ENCODE peak calls at places on chromosome 3, in nine cellular contexts. K is ovary; B is sigmoid colon; W is CD8-positive, alpha-beta memory T cell; U is heart left ventricle; Z is esophagus squamous epithelium; V is heart right ventricle; S is GM23338; J is fibroblast of lung. F is an unnamed sample. For H3K4me1, the result is how much of the 10 kb centered on the place peaks cover.

GRCh38 chr3:32951410-32951811 is at the start of gene CCR4:
- DNase-seq in K (no peak), B (no peak), W (peak), U (no peak), Z (no peak), V (no peak), S (no peak), J (no peak), F (no peak)

GRCh38 chr3:190543656-190544055 is 29.8 kb downstream of the IL1RAP start:
- DNase-seq in K (no peak), B (no peak), W (no peak), U (no peak), Z (no peak), V (no peak), S (no peak), J (no peak), F (peak)

GRCh38 chr3:11290743-11291680 is 18.8 kb downstream of the ATG7 start:
- DNase-seq in K (no peak), B (no peak), W (peak), U (no peak), Z (no peak), V (no peak), S (no peak), J (peak), F (no peak)

GRCh38 chr3:30970183-30970582 is 75.7 kb upstream of the GADL1 start:
- DNase-seq in K (no peak), B (no peak), W (no peak), U (no peak), Z (no peak), V (no peak), S (peak), J (no peak), F (no peak)

GRCh38 chr3:128438488-128439072 is 28.1 kb downstream of the DNAJB8 start:
- DNase-seq in K (no peak), B (no peak), W (no peak), U (no peak), Z (no peak), V (no peak), S (peak), J (no peak), F (no peak)

GRCh38 chr3:25493786-25494185 is 65.7 kb downstream of the RARB start:
- DNase-seq in K (no peak), B (no peak), W (no peak), U (no peak), Z (no peak), V (no peak), S (no peak), J (no peak), F (peak)

GRCh38 chr3:127744216-127744815 is 71.6 kb downstream of the ABTB1 start:
- DNase-seq in K (no peak), B (no peak), W (no peak), U (no peak), Z (no peak), V (no peak), S (no peak), J (no peak), F (no peak)

GRCh38 chr3:97937205-97937604 is 35.0 kb downstream of the RIOX2 start:
- DNase-seq in K (no peak), B (no peak), W (no peak), U (no peak), Z (no peak), V (no peak), S (no peak), J (no peak), F (no peak)

GRCh38 chr3:127065138-127065427 is 82.2 kb downstream of the PLXNA1 start:
- DNase-seq in K (no peak), B (no peak), W (no peak), U (no peak), Z (no peak), V (no peak), S (no peak), J (no peak), F (no peak)

GRCh38 chr3:45597166-45597565 is 2.6 kb downstream of the LIMD1 start:
- DNase-seq in K (no peak), B (no peak), W (no peak), U (no peak), Z (no peak), V (no peak), S (no peak), J (peak), F (no peak)

GRCh38 chr3:101171797-101172196 is 148.6 kb downstream of the IMPG2 start:
- DNase-seq in K (no peak), B (no peak), W (no peak), U (no peak), Z (no peak), V (no peak), S (no peak), J (no peak), F (no peak)

GRCh38 chr3:73530030-73530411 is 94.7 kb downstream of the PDZRN3 start:
- DNase-seq in K (no peak), B (no peak), W (no peak), U (no peak), Z (no peak), V (no peak), S (no peak), J (peak), F (no peak)

DNA sequence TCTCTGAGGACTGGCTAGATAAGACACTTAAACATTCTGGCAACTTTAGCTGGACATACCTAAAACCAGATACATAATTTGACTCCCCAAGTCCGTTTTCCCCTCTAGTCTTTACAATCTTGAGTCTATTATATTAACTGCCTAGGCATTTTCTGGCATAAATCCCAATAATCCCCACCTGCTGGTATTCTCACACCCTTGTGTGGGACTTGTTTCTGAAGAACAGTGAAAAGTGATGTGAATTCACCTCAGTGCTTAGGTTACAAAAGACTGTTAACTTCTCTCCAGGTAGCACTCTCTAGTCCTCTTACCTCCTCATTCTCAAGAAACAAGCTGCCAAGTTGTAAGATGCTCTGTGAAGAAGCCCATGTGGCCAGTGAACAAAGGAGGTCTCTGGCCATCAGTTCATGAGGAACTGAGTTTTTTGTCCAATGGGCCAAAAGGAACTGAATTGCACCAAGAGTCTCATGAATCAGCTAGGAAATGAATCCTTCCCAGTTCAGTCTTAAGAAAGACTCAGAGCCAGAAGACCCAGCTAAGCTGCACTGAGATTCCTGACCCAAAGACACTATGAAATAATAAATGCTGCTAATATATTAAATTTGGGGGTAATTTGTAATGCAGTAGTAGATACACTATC is 4.1 kb downstream of the OSBPL11 start:
- DNase-seq in K (no peak), B (no peak), W (no peak), U (no peak), Z (no peak), V (no peak), S (peak), J (no peak), F (no peak)
- H3K4me1 ChIP-seq in K (under half), B (under half), W (under half), U (under half), Z (under half), V (under half), S (under half), J (under half), F (under half)

GRCh38 chr3:12977117-12977808 is 96.0 kb downstream of the IQSEC1 start:
- DNase-seq in K (no peak), B (no peak), W (no peak), U (no peak), Z (no peak), V (no peak), S (peak), J (no peak), F (no peak)
- H3K4me1 ChIP-seq in K (under half), B (under half), W (under half), U (under half), Z (under half), V (under half), S (under half), J (under half), F (under half)

DNA sequence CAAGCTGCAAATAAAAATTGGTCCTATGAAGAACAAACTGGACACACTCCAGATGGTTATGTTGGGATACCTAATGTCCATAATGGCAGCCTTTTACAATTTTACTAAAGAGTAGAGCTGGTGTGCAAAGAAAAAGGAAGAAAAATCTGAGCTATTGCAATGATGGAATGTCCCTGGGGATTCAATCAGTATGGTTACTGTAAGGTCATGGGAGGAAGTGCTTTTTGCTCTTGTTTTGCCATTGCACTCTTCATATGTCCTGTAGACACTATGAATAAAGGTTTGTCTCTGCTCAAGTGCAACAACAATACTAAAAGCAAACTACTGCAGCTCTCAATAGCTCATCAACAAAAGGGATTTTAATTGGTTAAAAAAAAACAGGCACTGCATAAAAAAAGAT is 5.4 kb downstream of the PFN2 start:
- DNase-seq in K (no peak), B (no peak), W (no peak), U (no peak), Z (no peak), V (no peak), S (no peak), J (peak), F (no peak)
- H3K4me1 ChIP-seq in K (under half), B (under half), W (under half), U (under half), Z (under half), V (under half), S (under half), J (under half), F (under half)

DNA sequence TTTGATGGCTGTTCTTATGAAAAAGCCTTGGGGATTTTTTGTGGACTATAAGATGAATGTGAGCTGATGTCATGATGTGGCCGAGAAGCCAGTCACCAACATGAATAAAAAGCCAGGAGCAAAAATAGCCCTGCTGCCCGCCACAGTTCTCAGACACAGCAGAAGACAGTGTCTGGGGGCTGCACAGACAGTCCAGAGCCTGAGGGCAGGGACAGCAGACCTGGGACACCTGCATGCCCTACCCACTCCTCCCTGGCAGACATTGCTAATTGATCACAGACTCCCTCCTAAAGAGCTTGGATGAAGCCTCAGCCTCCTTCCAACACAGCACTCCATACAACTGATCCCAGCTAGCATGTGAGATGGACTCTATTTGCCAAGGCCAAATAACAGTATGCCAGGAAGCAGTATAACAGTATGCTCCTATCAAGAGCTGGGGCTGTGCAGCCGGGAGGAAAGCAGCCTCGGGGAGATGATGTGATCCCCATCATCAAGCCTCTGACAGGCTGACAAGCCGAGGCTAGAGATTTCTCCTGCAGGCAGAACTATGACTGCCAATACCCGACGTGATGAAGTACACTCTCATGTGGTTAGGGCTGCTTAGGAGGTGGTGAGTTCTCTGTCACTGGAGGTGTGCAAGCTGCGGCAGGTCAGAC is 105.4 kb upstream of the RPL32 start:
- DNase-seq in K (no peak), B (no peak), W (no peak), U (no peak), Z (no peak), V (no peak), S (no peak), J (no peak), F (peak)
- H3K4me1 ChIP-seq in K (under half), B (under half), W (under half), U (half or more), Z (under half), V (half or more), S (under half), J (under half), F (under half)

DNA sequence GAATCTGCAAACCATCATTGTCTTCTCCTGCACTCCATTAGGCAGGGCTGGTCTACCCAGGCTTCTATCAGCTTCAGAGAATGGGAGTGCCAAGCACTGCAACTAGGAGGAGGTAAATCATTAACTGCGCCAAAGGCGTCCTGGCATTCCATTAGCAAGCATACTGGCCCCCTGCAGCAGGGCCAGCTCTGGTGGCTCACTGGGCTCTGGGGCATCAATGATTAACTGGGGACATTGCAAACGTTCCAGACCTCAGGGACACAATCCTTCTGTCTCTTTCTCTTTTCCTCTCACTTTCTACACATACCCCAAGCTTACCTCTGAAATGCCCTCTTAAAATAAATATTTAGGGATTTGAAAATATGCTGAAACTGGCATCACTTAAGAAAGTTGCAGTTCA is 129.0 kb downstream of the MYLK start:
- DNase-seq in K (no peak), B (no peak), W (no peak), U (no peak), Z (no peak), V (no peak), S (no peak), J (no peak), F (no peak)
- H3K4me1 ChIP-seq in K (under half), B (under half), W (under half), U (under half), Z (under half), V (under half), S (under half), J (under half), F (under half)

DNA sequence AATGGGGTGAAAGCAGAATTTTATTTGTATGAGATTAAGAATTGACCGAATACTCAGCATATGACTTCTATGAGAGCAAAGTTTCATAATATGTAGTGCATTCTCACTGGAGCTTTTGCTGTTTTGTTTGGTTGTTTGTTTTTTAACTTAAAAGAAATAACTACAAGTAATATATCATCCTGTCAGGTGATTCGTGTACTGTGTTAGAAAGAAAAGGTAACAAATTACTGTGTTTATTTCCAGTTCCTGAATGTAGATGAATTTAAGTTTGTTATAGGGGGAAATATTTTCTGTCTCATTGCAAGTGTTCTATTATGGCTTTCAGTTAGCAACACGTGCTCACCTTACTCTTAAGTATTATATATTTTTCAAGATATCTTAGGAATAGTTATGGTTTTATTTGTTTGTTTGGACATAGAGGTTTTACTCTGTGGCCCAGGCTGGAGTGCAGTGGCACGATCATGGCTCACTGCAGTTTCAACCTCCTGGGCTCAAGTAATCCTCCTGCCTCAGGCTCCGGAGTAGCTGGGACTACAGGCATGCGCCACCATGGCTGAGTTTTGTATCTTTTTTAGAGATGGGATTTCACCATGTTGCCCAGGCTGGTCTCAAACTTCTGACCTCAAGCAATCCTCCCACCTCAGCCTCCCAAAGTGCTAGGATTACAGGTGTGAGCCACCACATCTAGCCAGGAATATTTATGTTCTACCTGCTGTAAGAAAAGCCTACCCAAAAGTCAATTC is 125.4 kb downstream of the FNDC3B start:
- DNase-seq in K (no peak), B (no peak), W (no peak), U (no peak), Z (no peak), V (no peak), S (no peak), J (no peak), F (no peak)
- H3K4me1 ChIP-seq in K (under half), B (under half), W (under half), U (under half), Z (under half), V (under half), S (under half), J (under half), F (under half)

GRCh38 chr3:38126121-38126892 is 10.6 kb downstream of the ACAA1 start:
- DNase-seq in K (no peak), B (peak), W (no peak), U (peak), Z (no peak), V (no peak), S (no peak), J (no peak), F (no peak)
- H3K4me1 ChIP-seq in K (under half), B (under half), W (under half), U (under half), Z (under half), V (under half), S (under half), J (under half), F (under half)

GRCh38 chr3:125045965-125046364 is 9.8 kb downstream of the HEG1 start:
- DNase-seq in K (no peak), B (no peak), W (no peak), U (no peak), Z (no peak), V (no peak), S (no peak), J (peak), F (peak)
- H3K4me1 ChIP-seq in K (under half), B (half or more), W (under half), U (half or more), Z (under half), V (half or more), S (under half), J (under half), F (under half)

DNA sequence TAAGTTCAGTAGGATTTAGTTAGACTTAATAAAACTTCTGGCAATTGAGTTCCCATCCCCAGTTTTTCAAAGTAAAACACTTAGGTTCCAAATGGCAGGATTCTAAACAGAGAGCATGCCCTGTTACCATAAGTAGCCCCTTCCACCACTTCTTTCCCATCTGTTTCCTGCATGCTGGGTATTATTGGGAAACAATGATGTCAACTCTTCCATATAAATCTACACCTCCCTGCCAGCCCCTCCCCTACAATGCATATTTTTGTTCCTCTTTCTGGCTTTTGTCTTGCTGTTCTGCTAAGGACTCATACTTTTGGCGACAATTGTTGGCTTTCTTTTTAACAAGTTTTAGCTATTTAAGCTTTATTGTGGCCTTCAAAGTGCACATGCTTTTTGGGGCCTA is 11.1 kb downstream of the ARHGAP31 start:
- DNase-seq in K (no peak), B (no peak), W (no peak), U (no peak), Z (no peak), V (no peak), S (no peak), J (peak), F (no peak)
- H3K4me1 ChIP-seq in K (under half), B (under half), W (under half), U (under half), Z (under half), V (half or more), S (under half), J (under half), F (under half)

DNA sequence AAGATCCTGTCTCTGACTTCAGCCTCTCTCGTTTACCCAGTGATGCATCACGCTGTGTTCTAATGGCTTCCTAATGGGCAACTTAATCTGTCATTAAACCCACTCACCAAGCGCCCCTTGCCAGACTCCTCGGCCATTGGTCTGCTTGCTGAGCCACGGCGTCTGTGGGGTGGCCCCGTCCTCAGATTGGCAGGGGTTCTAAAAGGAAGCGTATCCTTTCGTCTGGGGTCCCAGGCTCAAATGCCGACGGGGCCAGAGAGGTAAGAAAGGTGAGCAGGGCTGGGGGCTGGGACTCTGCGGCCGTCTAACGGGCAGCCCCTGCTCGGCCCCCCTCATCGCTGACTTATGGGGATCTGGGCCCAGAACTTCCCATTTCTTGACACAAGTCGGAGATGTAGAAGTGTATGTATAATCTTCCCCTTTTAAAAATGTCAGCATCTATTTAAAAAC is 315.1 kb upstream of the PROK2 start:
- DNase-seq in K (no peak), B (peak), W (no peak), U (no peak), Z (no peak), V (no peak), S (peak), J (no peak), F (no peak)
- H3K4me1 ChIP-seq in K (under half), B (under half), W (under half), U (under half), Z (under half), V (under half), S (under half), J (under half), F (under half)